ENCODE peak calls at places on chromosomes 13 and 19, in ten cellular contexts. V, Y, G, Z, P, M, A, W, T and C are unnamed samples.

GRCh38 chr13:107788464-107789165 is 426.7 kb downstream of the LIG4 start:
- DNase-seq in V (no peak), Y (no peak), G (no peak), Z (no peak), P (no peak), M (no peak), A (no peak), W (peak; percentile 79), T (no peak), C (no peak)

GRCh38 chr19:13850910-13851753 is 25.8 kb upstream of the NANOS3 start:
- DNase-seq in V (peak; percentile 86), Y (peak; percentile 94), G (no peak), Z (no peak), P (peak; percentile 96), M (peak; percentile 87), A (peak; percentile 97), W (peak; percentile 42), T (peak; percentile 83), C (no peak)

GRCh38 chr19:45769821-45770191 is 754 bp upstream of the SIX5 start:
- DNase-seq in V (peak; percentile 65), Y (no peak), G (no peak), Z (peak; percentile 28), P (no peak), M (peak; percentile 59), A (no peak), W (no peak), T (peak; percentile 49), C (peak; percentile 44)

GRCh38 chr19:36032251-36033104 is at the start of gene CLIP3:
- DNase-seq in V (peak; percentile 45), Y (peak; percentile 64), G (peak; percentile 68), Z (no peak), P (no peak), M (no peak), A (no peak), W (peak; percentile 100), T (no peak), C (peak; percentile 87)

GRCh38 chr19:44741258-44741731 is 7.2 kb upstream of the BCL3 start:
- DNase-seq in V (peak; percentile 28), Y (peak; percentile 51), G (no peak), Z (no peak), P (no peak), M (peak; percentile 63), A (no peak), W (no peak), T (no peak), C (no peak)

GRCh38 chr13:90233933-90234672 is 1113.4 kb upstream of the MIR17HG start:
- DNase-seq in V (no peak), Y (no peak), G (no peak), Z (no peak), P (no peak), M (no peak), A (no peak), W (no peak), T (no peak), C (no peak)

GRCh38 chr13:85405316-85405897 is 393.8 kb downstream of the SLITRK6 start:
- DNase-seq in V (no peak), Y (no peak), G (no peak), Z (no peak), P (no peak), M (no peak), A (no peak), W (no peak), T (no peak), C (peak; percentile 7)

GRCh38 chr13:30837227-30838159 is 68.6 kb upstream of the MEDAG start:
- DNase-seq in V (no peak), Y (no peak), G (no peak), Z (no peak), P (no peak), M (no peak), A (no peak), W (no peak), T (no peak), C (no peak)

GRCh38 chr19:33616857-33617256 is 4.9 kb upstream of the CHST8 start:
- DNase-seq in V (no peak), Y (no peak), G (no peak), Z (no peak), P (no peak), M (no peak), A (no peak), W (no peak), T (no peak), C (no peak)

GRCh38 chr13:113558461-113558860 is 26.1 kb upstream of the TFDP1 start:
- DNase-seq in V (no peak), Y (no peak), G (no peak), Z (no peak), P (peak; percentile 2), M (no peak), A (peak; percentile 83), W (no peak), T (peak; percentile 4), C (no peak)

GRCh38 chr19:38734426-38735256 is 9.6 kb downstream of the CAPN12 start:
- DNase-seq in V (peak; percentile 56), Y (no peak), G (no peak), Z (no peak), P (peak; percentile 42), M (no peak), A (no peak), W (no peak), T (peak; percentile 45), C (no peak)

GRCh38 chr19:55549500-55550320 is 4.4 kb upstream of the SBK3 start:
- DNase-seq in V (peak; percentile 19), Y (peak; percentile 86), G (no peak), Z (no peak), P (no peak), M (no peak), A (no peak), W (no peak), T (peak; percentile 35), C (peak; percentile 83)
- TF ChIP-seq POLR2AphosphoS5 in V (no peak), Y (peak; percentile 35), G (no peak), Z (no peak), P (no peak), M (no peak), A (no peak), W (no peak), T (no peak), C (no peak)

DNA sequence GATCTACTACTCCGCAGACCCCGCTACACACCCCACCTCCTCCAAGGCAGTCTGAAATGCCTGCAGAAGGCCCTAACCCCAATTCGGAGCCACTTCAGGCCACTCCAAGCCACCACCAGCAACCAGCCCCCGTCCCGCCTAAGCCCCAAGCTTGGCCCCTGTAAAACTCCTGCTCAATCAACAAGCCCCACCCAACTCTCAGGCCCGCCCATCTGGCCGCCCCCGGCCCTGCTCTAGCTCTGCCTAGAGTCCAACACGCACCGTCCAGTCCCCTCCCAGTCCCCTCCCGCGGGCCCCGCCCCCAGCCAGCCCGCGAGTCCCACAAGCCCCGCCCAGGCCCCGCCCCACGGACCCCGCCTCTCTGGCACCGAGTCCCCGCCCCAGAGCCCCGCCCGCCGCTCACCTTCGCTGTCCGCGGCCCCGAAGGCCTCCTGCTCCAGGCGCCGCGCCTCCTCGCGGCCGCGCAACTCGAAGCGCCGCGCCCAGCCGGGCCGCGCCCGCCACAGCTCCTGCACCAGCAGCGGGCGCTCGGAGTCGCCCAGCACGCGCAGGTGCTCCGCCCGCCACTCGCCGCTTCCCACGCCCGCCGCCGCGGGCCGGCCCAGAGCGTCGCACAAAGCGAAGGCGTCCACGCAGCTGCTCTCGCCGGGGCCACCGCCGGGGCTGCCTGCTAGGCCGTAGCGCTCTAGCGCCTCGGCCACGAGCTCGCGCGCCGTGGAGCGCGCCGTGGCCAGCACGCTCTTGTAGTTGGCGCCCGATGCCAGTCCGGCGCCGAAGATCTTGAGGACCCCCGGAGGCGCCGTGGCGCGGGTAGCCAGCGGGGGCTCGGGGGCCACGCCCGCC is 1.6 kb downstream of the RASIP1 start:
- DNase-seq in V (peak; percentile 97), Y (peak; percentile 94), G (peak; percentile 98), Z (no peak), P (peak; percentile 90), M (peak; percentile 94), A (peak; percentile 96), W (peak; percentile 100), T (peak; percentile 96), C (peak; percentile 97)
- TF ChIP-seq POLR2AphosphoS5 in V (no peak), Y (peak; percentile 52), G (no peak), Z (peak; percentile 34), P (no peak), M (no peak), A (peak; percentile 29), W (no peak), T (peak; percentile 76), C (peak; percentile 52)

DNA sequence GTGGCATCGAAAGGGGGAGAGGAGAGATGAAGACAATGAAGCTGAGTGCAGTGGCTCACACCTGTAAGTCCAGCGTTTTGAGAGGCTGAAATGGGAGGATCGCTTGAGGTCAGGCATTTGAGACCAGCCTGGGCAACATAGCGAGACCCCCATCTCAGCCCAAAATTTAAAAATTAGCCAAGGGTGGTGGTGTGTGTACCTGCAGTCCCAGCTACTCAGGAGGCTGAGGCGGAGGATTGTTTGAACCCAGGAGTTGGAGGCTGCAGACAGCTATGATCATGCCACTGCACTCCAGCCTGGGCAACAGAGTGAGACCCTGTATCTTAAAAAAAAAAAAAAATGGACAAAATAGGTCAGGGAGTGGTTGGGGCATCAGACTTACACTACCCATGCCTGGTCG is 7.6 kb downstream of the RDH8 start:
- DNase-seq in V (no peak), Y (no peak), G (no peak), Z (no peak), P (no peak), M (no peak), A (no peak), W (no peak), T (no peak), C (no peak)
- TF ChIP-seq POLR2AphosphoS5 in V (no peak), Y (no peak), G (no peak), Z (no peak), P (no peak), M (no peak), A (no peak), W (no peak), T (no peak), C (no peak)

DNA sequence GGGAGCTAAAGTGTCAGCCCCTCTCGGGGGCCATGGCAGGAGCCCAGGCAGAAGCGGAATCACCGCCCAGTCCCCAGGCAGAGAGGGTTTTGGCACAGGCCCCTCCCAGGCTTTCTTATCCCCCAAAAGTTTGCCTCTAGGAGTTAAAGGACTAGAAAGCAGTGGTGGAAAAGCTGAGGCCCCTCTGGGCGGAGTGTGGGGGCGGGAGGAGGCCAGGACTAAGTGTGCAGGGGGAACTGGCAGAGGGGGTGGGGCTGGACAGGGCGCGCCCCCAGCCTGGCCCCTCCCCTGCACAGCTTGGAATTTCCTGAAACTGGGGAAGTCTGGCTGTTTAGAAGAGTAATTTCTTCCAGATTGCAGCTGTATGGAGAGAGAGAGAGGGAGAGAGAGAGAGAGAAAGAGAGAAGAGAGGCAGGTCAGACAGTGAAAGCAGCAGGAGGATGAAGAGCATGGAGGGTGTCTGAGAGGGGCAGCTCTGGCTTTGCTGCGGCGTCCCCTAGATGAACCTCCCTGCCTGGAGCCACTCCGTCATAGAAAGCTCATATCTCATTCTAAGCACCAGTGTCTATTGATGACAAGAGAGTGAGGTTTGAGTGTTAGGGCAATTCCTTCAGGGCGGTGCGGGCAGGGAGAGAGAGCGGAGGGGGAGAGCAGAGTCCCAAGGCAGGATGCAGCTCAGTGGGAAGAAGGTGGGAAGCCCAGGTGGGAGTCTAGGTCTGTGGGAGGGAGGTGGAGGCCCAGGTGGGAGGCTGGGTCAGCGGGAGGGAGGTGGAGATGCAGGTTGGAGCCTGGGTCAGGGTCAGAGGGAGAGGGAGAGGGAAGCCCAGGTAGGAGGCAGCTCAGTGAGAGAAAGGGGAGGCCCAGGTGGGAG is at the start of gene CDC42EP5:
- DNase-seq in V (peak; percentile 86), Y (peak; percentile 90), G (no peak), Z (peak; percentile 79), P (peak; percentile 72), M (peak; percentile 55), A (peak; percentile 93), W (peak; percentile 60), T (peak; percentile 50), C (peak; percentile 46)
- TF ChIP-seq POLR2AphosphoS5 in V (peak; percentile 79), Y (peak; percentile 68), G (no peak), Z (peak; percentile 46), P (no peak), M (peak; percentile 65), A (peak; percentile 85), W (no peak), T (peak; percentile 48), C (no peak)